ENCODE peak calls at places on chromosomes 4 and X, in seven cellular contexts. Y is GM23248, X is MM.1S, S is hepatocyte, Z is PC-3, K is GM23338, Q is HCT116. I is an unnamed sample.

GRCh38 chrX:30735839-30736238 is 82.6 kb downstream of the GK start:
- DNase-seq in X (peak; percentile 69), S (peak; percentile 63), K (peak; percentile 77), Y (peak; percentile 52), Q (peak; percentile 39), Z (peak; percentile 84), I (peak; percentile 66)

GRCh38 chr4:158722917-158723793 is at the start of gene PPID:
- DNase-seq in Q (peak; percentile 78), S (peak; percentile 90), K (peak; percentile 92), X (peak; percentile 88), Y (peak; percentile 91), Z (peak; percentile 76), I (peak; percentile 91)

GRCh38 chr4:51836531-51836930 is 6.4 kb upstream of the DCUN1D4 start:
- DNase-seq in S (no peak), Q (no peak), Y (peak; percentile 13), Z (peak; percentile 13), K (no peak), X (no peak), I (no peak)

GRCh38 chr4:8157944-8158709 is 486 bp downstream of the ABLIM2 start:
- DNase-seq in Z (peak; percentile 11), X (no peak), S (no peak), Y (peak; percentile 30), K (peak; percentile 36), Q (no peak), I (no peak)

GRCh38 chr4:183099537-183100297 is 660 bp downstream of the WWC2 start:
- DNase-seq in S (peak; percentile 73), Y (peak; percentile 56), K (peak; percentile 89), X (peak; percentile 16), Q (no peak), Z (peak; percentile 31), I (peak; percentile 83)

GRCh38 chr4:11568511-11568910 is 139.8 kb upstream of the HS3ST1 start:
- DNase-seq in Q (no peak), Y (no peak), S (no peak), X (no peak), Z (no peak), K (no peak), I (no peak)

GRCh38 chrX:53678667-53679066 is 7.9 kb downstream of the HUWE1 start:
- DNase-seq in Z (peak; percentile 29), S (no peak), K (peak; percentile 32), X (no peak), Q (no peak), Y (peak; percentile 38), I (peak; percentile 12)

GRCh38 chr4:109574931-109575804 is 15.1 kb downstream of the MCUB start:
- DNase-seq in S (no peak), Y (no peak), X (no peak), Z (no peak), K (no peak), Q (no peak), I (no peak)

GRCh38 chr4:101730291-101731117 is 60.0 kb upstream of the BANK1 start:
- DNase-seq in Z (peak; percentile 78), Q (peak; percentile 78), Y (peak; percentile 82), X (peak; percentile 67), K (peak; percentile 81), S (peak; percentile 85), I (peak; percentile 69)

GRCh38 chr4:128107766-128108165 is 46.7 kb downstream of the LARP1B start:
- DNase-seq in Y (peak; percentile 14), X (no peak), S (no peak), Q (no peak), K (no peak), Z (no peak), I (no peak)

GRCh38 chr4:190016369-190017289 is 10.4 kb downstream of the FRG2 start:
- DNase-seq in Z (no peak), X (no peak), K (no peak), Q (no peak), Y (no peak), S (no peak), I (peak; percentile 2)

GRCh38 chr4:56910172-56910967 is 2.7 kb downstream of the REST start:
- DNase-seq in Z (peak; percentile 37), K (no peak), Y (peak; percentile 7), X (no peak), S (no peak), Q (no peak), I (peak; percentile 13)

GRCh38 chr4:113534698-113535097 is 226.8 kb downstream of the CAMK2D start:
- DNase-seq in X (no peak), K (no peak), Y (peak; percentile 77), Q (no peak), S (no peak), Z (no peak), I (no peak)

GRCh38 chrX:9340619-9341304 is 124.1 kb upstream of the TBL1X start:
- DNase-seq in S (peak; percentile 21), Q (no peak), K (peak; percentile 27), Z (peak; percentile 25), Y (peak; percentile 61), X (peak; percentile 50), I (peak; percentile 27)

GRCh38 chr4:143083811-143084472 is 100.8 kb upstream of the USP38 start:
- DNase-seq in S (no peak), Z (no peak), Q (no peak), Y (peak; percentile 45), X (no peak), K (no peak), I (no peak)

GRCh38 chr4:141636771-141637460 is 533 bp downstream of the IL15 start:
- DNase-seq in S (peak; percentile 70), X (peak; percentile 64), Q (peak; percentile 18), Y (peak; percentile 84), K (peak; percentile 65), Z (peak; percentile 74), I (peak; percentile 66)

GRCh38 chr4:48653217-48654014 is 126.7 kb downstream of the FRYL start:
- DNase-seq in S (peak; percentile 23), X (no peak), Z (no peak), Q (no peak), Y (peak; percentile 73), K (peak; percentile 37), I (peak; percentile 20)

GRCh38 chrX:55326985-55327384 is 62.3 kb upstream of the PAGE3 start:
- DNase-seq in S (no peak), Y (no peak), Q (no peak), K (no peak), X (no peak), Z (no peak), I (no peak)
- TF ChIP-seq EZH2phosphoT487 in S (no peak), Y (no peak), Q (no peak), K (no peak), X (no peak), Z (no peak), I (no peak)

GRCh38 chrX:72274526-72274925 is 2.5 kb downstream of the RPS4X start:
- DNase-seq in Q (no peak), Y (no peak), K (no peak), X (no peak), Z (no peak), S (no peak), I (no peak)
- H3K4me3 ChIP-seq in Q (no peak overlapping the region), Y (peak overlapping the region; percentile 98), K (peak overlapping the region; percentile 78), X (peak overlapping the region; percentile 86), Z (peak overlapping the region; percentile 91), S (no peak overlapping the region), I (peak overlapping the region; percentile 86)

GRCh38 chr4:1002631-1003251 is 8.7 kb upstream of the FGFRL1 start:
- DNase-seq in Z (no peak), S (no peak), K (peak; percentile 55), X (no peak), Y (peak; percentile 23), Q (no peak), I (peak; percentile 68)
- TF ChIP-seq EZH2 in Z (no peak), S (peak; percentile 62), K (no peak), X (no peak), Y (peak; percentile 6), Q (no peak), I (peak; percentile 99)

GRCh38 chrX:105051364-105051763 is 169.1 kb downstream of the TEX13A start:
- DNase-seq in Y (no peak), S (no peak), Q (no peak), Z (no peak), K (no peak), X (no peak), I (no peak)
- TF ChIP-seq EZH2phosphoT487 in Y (no peak), S (no peak), Q (no peak), Z (no peak), K (no peak), X (no peak), I (no peak)